ENCODE peak calls at places on chromosomes 7 and 10, in seven cellular contexts. P is Calu3; W is stimulated activated CD4-positive, alpha-beta T cell treated with anti-CD3 and anti-CD28 coated beads, Interleukin-1b, Interleukin-23, amount 100 ng/mL, for 4 hours; O is HEK293T; A is activated CD4-positive, alpha-beta T cell treated with anti-CD3 and anti-CD28 coated beads, Interleukin-2, amount 10 ng/mL, durations not matched to agents 7 days and 5 days; X is CD4-positive, CD25-positive, alpha-beta regulatory T cell; F is brain microvascular endothelial cell. S is an unnamed sample.

GRCh38 chr10:82572686-82573226 is 697.8 kb downstream of the NRG3 start:
- DNase-seq in O (no peak), W (no peak), A (no peak), P (no peak), F (no peak), X (no peak), S (no peak)

GRCh38 chr7:44191171-44191570 is 1.9 kb upstream of the GCK start:
- DNase-seq in A (no peak), P (no peak), W (no peak), F (no peak), X (no peak), O (no peak), S (no peak)

GRCh38 chr7:128104109-128104742 is 73.0 kb upstream of the LRRC4 start:
- DNase-seq in P (no peak), F (peak), A (no peak), X (no peak), W (no peak), O (no peak), S (no peak)

GRCh38 chr10:1010703-1011102 is 15.0 kb downstream of the IDI2 start:
- DNase-seq in O (no peak), X (no peak), F (no peak), A (no peak), P (no peak), W (no peak), S (no peak)

GRCh38 chr10:130246113-130246512 is 109.9 kb downstream of the GLRX3 start:
- DNase-seq in X (no peak), F (no peak), A (no peak), O (no peak), W (no peak), P (no peak), S (no peak)

GRCh38 chr7:135670179-135670578 is 7.9 kb downstream of the STMP1 start:
- DNase-seq in X (no peak), P (no peak), A (no peak), F (peak), W (no peak), O (no peak), S (no peak)

GRCh38 chr7:131075406-131075805 is 252.3 kb upstream of the MKLN1 start:
- DNase-seq in P (no peak), O (no peak), X (no peak), W (no peak), F (no peak), A (no peak), S (no peak)

GRCh38 chr10:28060031-28060607 is 61.2 kb upstream of the ODAD2 start:
- DNase-seq in W (no peak), F (no peak), O (no peak), P (no peak), A (no peak), X (no peak), S (no peak)

GRCh38 chr10:95413608-95414007 is 122.8 kb upstream of the PDLIM1 start:
- DNase-seq in A (no peak), O (no peak), P (no peak), F (no peak), X (no peak), W (no peak), S (no peak)

GRCh38 chr10:62380002-62380401 is 5.8 kb downstream of the ZNF365 start:
- DNase-seq in O (no peak), W (no peak), A (no peak), P (no peak), F (peak), X (no peak), S (no peak)

GRCh38 chr10:70319824-70320223 is 36.0 kb upstream of the NPFFR1 start:
- DNase-seq in A (no peak), P (no peak), O (no peak), F (no peak), W (no peak), X (no peak), S (no peak)